ENCODE peak calls at places on chromosomes 11 and 22, in four cellular contexts. One of them, this sample, is unnamed.

GRCh38 chr11:114296190-114296978 is at the start of gene NNMT:
- DNase-seq in heart left ventricle: peak; percentile 81
- DNase-seq in Daoy: peak; percentile 89
- DNase-seq in stimulated activated CD8-positive, alpha-beta memory T cell treated with anti-CD3 and anti-CD28 coated beads, Interleukin-15, amount 100 ng/mL, for 1 hour: no peak
- DNase-seq in this sample: peak; percentile 93

GRCh38 chr11:1875093-1875785 is 16.5 kb downstream of the PRR33 start:
- DNase-seq in heart left ventricle: peak; percentile 45
- DNase-seq in Daoy: no peak
- DNase-seq in stimulated activated CD8-positive, alpha-beta memory T cell treated with anti-CD3 and anti-CD28 coated beads, Interleukin-15, amount 100 ng/mL, for 1 hour: no peak
- DNase-seq in this sample: no peak

GRCh38 chr22:17575151-17575550 is 11.9 kb downstream of the SLC25A18 start:
- DNase-seq in heart left ventricle: no peak
- DNase-seq in Daoy: peak; percentile 68
- DNase-seq in stimulated activated CD8-positive, alpha-beta memory T cell treated with anti-CD3 and anti-CD28 coated beads, Interleukin-15, amount 100 ng/mL, for 1 hour: no peak
- DNase-seq in this sample: no peak

GRCh38 chr11:96256604-96257003 is 86.4 kb downstream of the MAML2 start:
- DNase-seq in heart left ventricle: no peak
- DNase-seq in Daoy: no peak
- DNase-seq in stimulated activated CD8-positive, alpha-beta memory T cell treated with anti-CD3 and anti-CD28 coated beads, Interleukin-15, amount 100 ng/mL, for 1 hour: no peak
- DNase-seq in this sample: no peak

GRCh38 chr22:45240810-45241631 is at the start of gene KIAA0930:
- DNase-seq in heart left ventricle: peak; percentile 84
- DNase-seq in Daoy: peak; percentile 60
- DNase-seq in stimulated activated CD8-positive, alpha-beta memory T cell treated with anti-CD3 and anti-CD28 coated beads, Interleukin-15, amount 100 ng/mL, for 1 hour: peak; percentile 67
- DNase-seq in this sample: peak; percentile 24

GRCh38 chr11:76588455-76589325 is 81.9 kb downstream of the LRRC32 start:
- DNase-seq in heart left ventricle: peak; percentile 81
- DNase-seq in Daoy: no peak
- DNase-seq in stimulated activated CD8-positive, alpha-beta memory T cell treated with anti-CD3 and anti-CD28 coated beads, Interleukin-15, amount 100 ng/mL, for 1 hour: no peak
- DNase-seq in this sample: peak; percentile 95

GRCh38 chr11:128039140-128040021 is 548.0 kb downstream of the ETS1 start:
- DNase-seq in heart left ventricle: peak; percentile 34
- DNase-seq in Daoy: peak; percentile 96
- DNase-seq in stimulated activated CD8-positive, alpha-beta memory T cell treated with anti-CD3 and anti-CD28 coated beads, Interleukin-15, amount 100 ng/mL, for 1 hour: peak; percentile 50
- DNase-seq in this sample: no peak

GRCh38 chr11:12139144-12139881 is 28.9 kb downstream of the MICAL2 start:
- DNase-seq in heart left ventricle: no peak
- DNase-seq in Daoy: peak; percentile 59
- DNase-seq in stimulated activated CD8-positive, alpha-beta memory T cell treated with anti-CD3 and anti-CD28 coated beads, Interleukin-15, amount 100 ng/mL, for 1 hour: no peak
- DNase-seq in this sample: no peak

GRCh38 chr22:40046126-40046525 is 51.4 kb downstream of the FAM83F start:
- DNase-seq in heart left ventricle: no peak
- DNase-seq in Daoy: no peak
- DNase-seq in stimulated activated CD8-positive, alpha-beta memory T cell treated with anti-CD3 and anti-CD28 coated beads, Interleukin-15, amount 100 ng/mL, for 1 hour: no peak
- DNase-seq in this sample: no peak

GRCh38 chr11:14972581-14973490 is 685 bp upstream of the CALCA start:
- DNase-seq in heart left ventricle: no peak
- DNase-seq in Daoy: no peak
- DNase-seq in stimulated activated CD8-positive, alpha-beta memory T cell treated with anti-CD3 and anti-CD28 coated beads, Interleukin-15, amount 100 ng/mL, for 1 hour: no peak
- DNase-seq in this sample: no peak

GRCh38 chr11:99366476-99366992 is 345.8 kb downstream of the CNTN5 start:
- DNase-seq in heart left ventricle: no peak
- DNase-seq in Daoy: no peak
- DNase-seq in stimulated activated CD8-positive, alpha-beta memory T cell treated with anti-CD3 and anti-CD28 coated beads, Interleukin-15, amount 100 ng/mL, for 1 hour: no peak
- DNase-seq in this sample: no peak

GRCh38 chr11:5291207-5291838 is 10.4 kb downstream of the OR51B4 start:
- DNase-seq in heart left ventricle: no peak
- DNase-seq in Daoy: peak; percentile 18
- DNase-seq in stimulated activated CD8-positive, alpha-beta memory T cell treated with anti-CD3 and anti-CD28 coated beads, Interleukin-15, amount 100 ng/mL, for 1 hour: no peak
- DNase-seq in this sample: no peak

This sample was measured in pulmonary artery endothelial cell.